ENCODE peak calls at places on chromosomes 2 and 18, in four cellular contexts. One of them, this sample, is unnamed.
A peak's percentile ranks its signal among the peaks of the same experiment; 100 is the strongest.

GRCh38 chr2:196967126-196967525 is 40.6 kb upstream of the PGAP1 start:
- DNase-seq in ACHN: no peak
- DNase-seq in GM12891: no peak
- DNase-seq in coronary artery: no peak
- DNase-seq in this sample: peak; percentile 29

GRCh38 chr2:21096458-21096857 is 27.3 kb upstream of the TDRD15 start:
- DNase-seq in ACHN: no peak
- DNase-seq in coronary artery: no peak
- DNase-seq in GM12891: no peak
- DNase-seq in this sample: no peak

GRCh38 chr18:59707306-59707705 is 10.1 kb upstream of the CCBE1 start:
- DNase-seq in coronary artery: no peak
- DNase-seq in ACHN: no peak
- DNase-seq in GM12891: no peak
- DNase-seq in this sample: no peak

GRCh38 chr18:13173573-13173972 is 45.0 kb upstream of the LDLRAD4 start:
- DNase-seq in ACHN: no peak
- DNase-seq in coronary artery: no peak
- DNase-seq in GM12891: no peak
- DNase-seq in this sample: no peak

GRCh38 chr2:168139791-168140190 is 107.6 kb downstream of the STK39 start:
- DNase-seq in coronary artery: no peak
- DNase-seq in GM12891: no peak
- DNase-seq in ACHN: no peak
- DNase-seq in this sample: no peak

GRCh38 chr2:216245391-216245790 is 126.9 kb downstream of the MARCHF4 start:
- DNase-seq in ACHN: no peak
- DNase-seq in GM12891: no peak
- DNase-seq in coronary artery: no peak
- DNase-seq in this sample: no peak

GRCh38 chr2:99672766-99673375 is 183.1 kb upstream of the REV1 start:
- DNase-seq in ACHN: no peak
- DNase-seq in GM12891: no peak
- DNase-seq in coronary artery: no peak
- DNase-seq in this sample: no peak

GRCh38 chr2:77571545-77571944 is 49.4 kb upstream of the LRRTM4 start:
- DNase-seq in ACHN: no peak
- DNase-seq in coronary artery: no peak
- DNase-seq in GM12891: no peak
- DNase-seq in this sample: no peak

GRCh38 chr2:22946553-22946952 is 438.4 kb upstream of the KLHL29 start:
- DNase-seq in ACHN: no peak
- DNase-seq in coronary artery: no peak
- DNase-seq in GM12891: no peak
- DNase-seq in this sample: no peak

GRCh38 chr2:219302412-219302968 is 6.7 kb downstream of the PTPRN start:
- DNase-seq in coronary artery: no peak
- DNase-seq in ACHN: no peak
- DNase-seq in GM12891: no peak
- DNase-seq in this sample: no peak

GRCh38 chr2:47195149-47195548 is 40.0 kb upstream of the STPG4 start:
- DNase-seq in coronary artery: no peak
- DNase-seq in ACHN: peak; percentile 35
- DNase-seq in GM12891: no peak
- DNase-seq in this sample: peak; percentile 69

GRCh38 chr2:206805922-206806607 is 40.7 kb downstream of the FASTKD2 start:
- DNase-seq in GM12891: no peak
- DNase-seq in ACHN: no peak
- DNase-seq in coronary artery: no peak
- DNase-seq in this sample: no peak